ENCODE peak calls at places on chromosome 1, in nine cellular contexts. N is gastrocnemius medialis; C is IMR-90; K is activated CD8-positive, alpha-beta memory T cell treated with anti-CD3 and anti-CD28 coated beads, Interleukin-2, amount 10 ng/mL, durations not matched to agents 7 days and 5 days; R is AML-193; S is amniotic stem cell; Y is caudate nucleus; F is left ventricle myocardium inferior; U is activated naive CD8-positive, alpha-beta T cell treated with anti-CD3 and anti-CD28 coated beads for 36 hours. J is an unnamed sample.

GRCh38 chr1:112328600-112328999 is 67.4 kb upstream of the CTTNBP2NL start:
- DNase-seq in N (no peak), C (no peak), K (no peak), R (no peak), S (no peak), Y (no peak), F (no peak), U (no peak), J (no peak)

GRCh38 chr1:27522148-27522859 is 32.3 kb upstream of the WASF2 start:
- DNase-seq in N (peak; percentile 43), C (no peak), K (peak; percentile 88), R (no peak), S (no peak), Y (no peak), F (no peak), U (peak; percentile 77), J (no peak)

GRCh38 chr1:231075497-231075896 is 35.4 kb upstream of the FAM89A start:
- DNase-seq in N (no peak), C (no peak), K (no peak), R (no peak), S (no peak), Y (no peak), F (no peak), U (no peak), J (no peak)

GRCh38 chr1:183719976-183720497 is 66.9 kb upstream of the APOBEC4 start:
- DNase-seq in N (no peak), C (peak; percentile 34), K (no peak), R (no peak), S (no peak), Y (no peak), F (no peak), U (no peak), J (no peak)

GRCh38 chr1:27496604-27497155 is 6.7 kb upstream of the WASF2 start:
- DNase-seq in N (no peak), C (peak; percentile 51), K (no peak), R (no peak), S (no peak), Y (no peak), F (peak; percentile 50), U (no peak), J (no peak)

GRCh38 chr1:145961425-145962156 is 2.8 kb downstream of the ANKRD34A start:
- DNase-seq in N (no peak), C (no peak), K (peak; percentile 71), R (no peak), S (no peak), Y (no peak), F (peak; percentile 42), U (peak; percentile 75), J (peak; percentile 53)

GRCh38 chr1:174746024-174746808 is 253.5 kb upstream of the CACYBP start:
- DNase-seq in N (no peak), C (no peak), K (no peak), R (no peak), S (no peak), Y (no peak), F (no peak), U (no peak), J (no peak)

GRCh38 chr1:78274814-78275213 is 216.0 kb upstream of the PTGFR start:
- DNase-seq in N (no peak), C (peak; percentile 91), K (no peak), R (no peak), S (peak; percentile 53), Y (no peak), F (no peak), U (no peak), J (no peak)

GRCh38 chr1:247118946-247119446 is 14.8 kb upstream of the ZNF669 start:
- DNase-seq in N (no peak), C (no peak), K (peak; percentile 52), R (no peak), S (no peak), Y (no peak), F (no peak), U (peak; percentile 47), J (no peak)

GRCh38 chr1:195899762-195900352 is 708.4 kb downstream of the KCNT2 start:
- DNase-seq in N (no peak), C (peak; percentile 74), K (no peak), R (no peak), S (peak; percentile 57), Y (no peak), F (no peak), U (no peak), J (no peak)

GRCh38 chr1:42214447-42214871 is 49.9 kb upstream of the GUCA2A start:
- DNase-seq in N (peak; percentile 22), C (peak; percentile 80), K (no peak), R (peak; percentile 50), S (no peak), Y (no peak), F (no peak), U (no peak), J (no peak)

GRCh38 chr1:30379684-30380624 is 343.4 kb downstream of the MATN1 start:
- DNase-seq in N (peak; percentile 18), C (peak; percentile 64), K (peak; percentile 63), R (peak; percentile 67), S (peak; percentile 76), Y (no peak), F (no peak), U (peak; percentile 15), J (peak; percentile 66)

GRCh38 chr1:40383488-40384412 is 10.2 kb downstream of the SMAP2 start:
- DNase-seq in N (no peak), C (peak; percentile 93), K (no peak), R (no peak), S (no peak), Y (no peak), F (no peak), U (no peak), J (no peak)

GRCh38 chr1:43900386-43900785 is 33.2 kb upstream of the ARTN start:
- DNase-seq in N (no peak), C (no peak), K (no peak), R (no peak), S (no peak), Y (no peak), F (no peak), U (no peak), J (no peak)

GRCh38 chr1:205546541-205546940 is 42.1 kb downstream of the CDK18 start:
- DNase-seq in N (no peak), C (no peak), K (no peak), R (no peak), S (no peak), Y (no peak), F (no peak), U (no peak), J (no peak)

GRCh38 chr1:194295690-194296089 is 1109.3 kb upstream of the B3GALT2 start:
- DNase-seq in N (no peak), C (peak; percentile 44), K (no peak), R (peak; percentile 39), S (no peak), Y (no peak), F (no peak), U (no peak), J (no peak)

J was measured in frontal cortex.